ENCODE peak calls at places on chromosomes 3 and 15, in four cellular contexts. H is HCT116, L is HepG2, S is K562. C is an unnamed sample.

GRCh38 chr3:136305879-136306278 is 55.7 kb downstream of the PCCB start:
- DNase-seq in H (peak; percentile 32), L (no peak), S (no peak), C (no peak)

GRCh38 chr3:16174389-16174788 is at the start of gene GALNT15:
- DNase-seq in H (no peak), L (no peak), S (no peak), C (no peak)

GRCh38 chr15:80615361-80615736 is 79.8 kb upstream of the ABHD17C start:
- DNase-seq in H (no peak), L (no peak), S (no peak), C (no peak)

GRCh38 chr3:189334064-189334920 is 162.5 kb downstream of the TPRG1 start:
- DNase-seq in H (no peak), L (no peak), S (no peak), C (no peak)

GRCh38 chr3:23553353-23553752 is 252.4 kb upstream of the UBE2E1 start:
- DNase-seq in H (no peak), L (no peak), S (no peak), C (no peak)

GRCh38 chr15:100008258-100008657 is 275.0 kb upstream of the LYSMD4 start:
- DNase-seq in H (no peak), L (no peak), S (no peak), C (no peak)

GRCh38 chr3:195260286-195260905 is 10.6 kb downstream of the XXYLT1 start:
- DNase-seq in H (no peak), L (no peak), S (no peak), C (no peak)

GRCh38 chr3:99895106-99895705 is 77.5 kb downstream of the CMSS1 start:
- DNase-seq in H (no peak), L (no peak), S (no peak), C (no peak)

DNA sequence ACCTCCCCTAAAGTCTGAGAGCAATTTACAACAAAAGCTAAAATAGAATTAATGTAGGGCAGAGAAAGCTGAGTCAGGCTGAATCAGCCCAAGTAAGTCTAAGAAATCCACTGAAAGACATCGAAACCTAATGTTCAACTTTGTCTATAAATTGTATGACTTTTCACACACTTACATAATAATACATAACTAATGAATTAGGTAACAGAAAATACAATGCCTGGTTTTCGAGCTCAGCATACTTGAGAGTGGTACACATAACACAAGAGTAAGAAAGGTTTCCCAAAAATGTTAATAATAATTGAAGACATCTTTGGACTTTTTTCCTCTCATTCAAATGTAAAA is 55.3 kb upstream of the VGLL4 start:
- DNase-seq in H (no peak), L (no peak), S (no peak), C (no peak)
- TF ChIP-seq FOSL1 in H (no peak), L (no peak), S (no peak), C (no peak)

GRCh38 chr15:75348034-75348562 is 1.3 kb downstream of the NEIL1 start:
- DNase-seq in H (no peak), L (no peak), S (peak; percentile 71), C (no peak)
- TF ChIP-seq FOSL1 in H (no peak), L (no peak), S (no peak), C (no peak)

GRCh38 chr15:67836477-67836876 is 3.4 kb downstream of the RNU6-1 start:
- DNase-seq in H (no peak), L (no peak), S (peak; percentile 52), C (peak; percentile 77)
- TF ChIP-seq FOSL1 in H (no peak), L (no peak), S (no peak), C (no peak)

GRCh38 chr15:87354661-87355410 is 901.7 kb downstream of the NTRK3 start:
- DNase-seq in H (no peak), L (no peak), S (no peak), C (no peak)
- TF ChIP-seq FOSL1 in H (no peak), L (no peak), S (no peak), C (no peak)

C was measured in H1.